ENCODE peak calls at places on chromosomes 7 and 10, in eight cellular contexts. C is colonic mucosa, I is heart left ventricle, N is psoas muscle, O is H9, G is tibial artery, H is suprapubic skin, P is A673. W is an unnamed sample. For H3K27me3 and H3K4me1, the result is how much of the 10 kb centered on the place peaks cover.

GRCh38 chr7:148919859-148920258 is 35.8 kb upstream of the EZH2 start:
- DNase-seq in C (no peak), I (no peak), N (no peak), O (no peak), G (no peak), H (no peak), P (no peak), W (no peak)

GRCh38 chr10:1737222-1738061 is at the start of gene ADARB2:
- DNase-seq in C (no peak), I (peak), N (no peak), O (peak), G (no peak), H (peak), P (peak), W (no peak)

GRCh38 chr7:135976312-135977019 is 693 bp downstream of the MTPN start:
- DNase-seq in C (peak), I (no peak), N (no peak), O (peak), G (no peak), H (no peak), P (no peak), W (no peak)

GRCh38 chr10:44848211-44848610 is 62.9 kb upstream of the TMEM72 start:
- DNase-seq in C (no peak), I (no peak), N (no peak), O (no peak), G (no peak), H (no peak), P (no peak), W (no peak)

GRCh38 chr7:55516399-55516798 is 55.9 kb downstream of the VOPP1 start:
- DNase-seq in C (no peak), I (no peak), N (no peak), O (no peak), G (no peak), H (no peak), P (no peak), W (no peak)

GRCh38 chr10:58023341-58024073 is 244.2 kb downstream of the IPMK start:
- DNase-seq in C (no peak), I (no peak), N (no peak), O (no peak), G (no peak), H (no peak), P (no peak), W (no peak)

GRCh38 chr10:4663162-4663992 is 162.6 kb upstream of the AKR1E2 start:
- DNase-seq in C (peak), I (no peak), N (peak), O (no peak), G (peak), H (no peak), P (peak), W (peak)

GRCh38 chr10:114507449-114507848 is 103.1 kb upstream of the AFAP1L2 start:
- DNase-seq in C (peak), I (peak), N (no peak), O (no peak), G (no peak), H (no peak), P (no peak), W (peak)

GRCh38 chr10:113547426-113547825 is 5.4 kb upstream of the HABP2 start:
- DNase-seq in C (no peak), I (no peak), N (no peak), O (no peak), G (no peak), H (no peak), P (no peak), W (no peak)

GRCh38 chr7:94632338-94633024 is 23.5 kb downstream of the SGCE start:
- DNase-seq in C (no peak), I (no peak), N (no peak), O (no peak), G (no peak), H (no peak), P (peak), W (no peak)

GRCh38 chr7:31175672-31176071 is 123.6 kb downstream of the ADCYAP1R1 start:
- DNase-seq in C (no peak), I (no peak), N (no peak), O (no peak), G (no peak), H (no peak), P (peak), W (no peak)

GRCh38 chr7:142739927-142740492 is 9.3 kb upstream of the PRSS1 start:
- DNase-seq in C (no peak), I (no peak), N (no peak), O (no peak), G (no peak), H (no peak), P (no peak), W (no peak)

GRCh38 chr10:86311176-86311575 is 55.4 kb downstream of the GRID1 start:
- DNase-seq in C (no peak), I (no peak), N (no peak), O (peak), G (no peak), H (no peak), P (no peak), W (no peak)

GRCh38 chr10:97534746-97535367 is 36.1 kb downstream of the UBTD1 start:
- DNase-seq in C (no peak), I (no peak), N (peak), O (peak), G (no peak), H (no peak), P (peak), W (no peak)

GRCh38 chr7:33773053-33773452 is 132.3 kb upstream of the BMPER start:
- DNase-seq in C (no peak), I (no peak), N (no peak), O (no peak), G (no peak), H (no peak), P (no peak), W (no peak)

GRCh38 chr10:120556164-120556532 is 99.1 kb downstream of the PLPP4 start:
- DNase-seq in C (no peak), I (no peak), N (no peak), O (no peak), G (no peak), H (no peak), P (no peak), W (no peak)

GRCh38 chr7:85328599-85328998 is 141.7 kb upstream of the SEMA3D start:
- DNase-seq in C (no peak), I (no peak), N (no peak), O (no peak), G (no peak), H (no peak), P (no peak), W (no peak)

GRCh38 chr7:30983914-30984247 is 20.1 kb downstream of the GHRHR start:
- DNase-seq in C (no peak), I (no peak), N (no peak), O (no peak), G (no peak), H (no peak), P (no peak), W (no peak)

DNA sequence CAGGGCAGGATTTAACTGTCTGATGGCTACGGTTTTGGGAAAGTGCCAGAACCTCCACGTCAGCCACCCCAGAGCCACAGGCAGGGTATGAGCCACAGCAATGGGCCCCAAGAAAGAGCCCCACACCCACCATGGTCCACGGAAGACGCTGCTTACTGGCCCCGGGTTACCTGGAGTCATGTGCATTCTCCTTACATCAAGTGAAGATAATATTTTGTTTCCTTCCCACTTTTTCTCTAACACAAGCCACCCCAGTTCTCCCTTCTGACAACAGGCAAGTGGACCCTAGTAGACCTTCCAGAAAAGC is 67.1 kb downstream of the PRKAG2 start:
- DNase-seq in C (no peak), I (no peak), N (no peak), O (no peak), G (no peak), H (no peak), P (no peak), W (no peak)
- H3K27me3 ChIP-seq in C (under half), I (under half), N (under half), O (under half), G (under half), H (under half), P (under half), W (under half)

GRCh38 chr7:100477871-100478248 is 1.2 kb downstream of the TSC22D4 start:
- DNase-seq in C (no peak), I (peak), N (no peak), O (no peak), G (no peak), H (no peak), P (no peak), W (no peak)

GRCh38 chr7:100475549-100475948 is 3.5 kb downstream of the TSC22D4 start:
- DNase-seq in C (no peak), I (no peak), N (no peak), O (no peak), G (no peak), H (no peak), P (no peak), W (no peak)

GRCh38 chr7:100478966-100479660 is at the start of gene TSC22D4:
- DNase-seq in C (peak), I (peak), N (peak), O (peak), G (peak), H (peak), P (peak), W (peak)

GRCh38 chr7:100476108-100476780 is 2.8 kb downstream of the TSC22D4 start:
- DNase-seq in C (no peak), I (no peak), N (no peak), O (no peak), G (no peak), H (no peak), P (no peak), W (no peak)

GRCh38 chr7:100476903-100477870 is 1.8 kb downstream of the TSC22D4 start:
- DNase-seq in C (peak), I (no peak), N (no peak), O (peak), G (no peak), H (no peak), P (no peak), W (no peak)
- H3K4me1 ChIP-seq in C (under half), I (half or more), N (under half), O (under half), G (half or more), H (half or more), P (under half), W (under half)

DNA sequence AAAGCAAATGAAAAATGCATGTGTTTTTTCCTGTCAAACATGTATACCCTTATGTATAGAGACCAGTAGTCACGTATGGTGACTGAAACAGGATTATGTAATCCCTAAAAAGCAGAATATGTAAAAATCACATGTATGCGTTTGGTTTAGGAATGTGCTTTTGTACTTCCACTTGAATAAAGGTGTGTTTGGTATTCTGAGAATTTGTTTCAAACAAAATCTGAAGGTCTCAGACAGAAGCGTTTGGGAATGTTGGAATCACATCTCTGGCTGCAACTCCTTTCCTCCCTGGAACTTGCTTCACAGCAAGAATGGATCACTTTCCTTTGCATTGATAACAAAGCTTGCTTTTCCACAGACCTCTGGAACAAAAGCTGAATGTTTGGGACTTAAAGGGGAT is 17.8 kb downstream of the ZNF655 start:
- DNase-seq in C (no peak), I (no peak), N (no peak), O (no peak), G (no peak), H (no peak), P (no peak), W (no peak)
- TF ChIP-seq CTCF in C (no peak), I (no peak), N (no peak), O (no peak), G (no peak), H (no peak), P (no peak), W (no peak)

GRCh38 chr7:129789652-129790051 is 163.1 kb downstream of the UBE2H start:
- DNase-seq in C (no peak), I (no peak), N (no peak), O (no peak), G (no peak), H (no peak), P (no peak), W (no peak)
- H3K27me3 ChIP-seq in C (under half), I (under half), N (under half), O (half or more), G (under half), H (half or more), P (under half), W (under half)

GRCh38 chr10:71633935-71634334 is 85.6 kb downstream of the C10orf105 start:
- DNase-seq in C (no peak), I (no peak), N (no peak), O (no peak), G (no peak), H (no peak), P (no peak), W (no peak)

GRCh38 chr10:71635867-71636266 is 83.7 kb downstream of the C10orf105 start:
- DNase-seq in C (no peak), I (no peak), N (no peak), O (no peak), G (no peak), H (no peak), P (no peak), W (no peak)

GRCh38 chr10:71632896-71633600 is 86.5 kb downstream of the C10orf105 start:
- DNase-seq in C (no peak), I (no peak), N (no peak), O (no peak), G (no peak), H (no peak), P (no peak), W (no peak)

GRCh38 chr10:71635251-71635866 is 84.2 kb downstream of the C10orf105 start:
- DNase-seq in C (peak), I (no peak), N (no peak), O (no peak), G (no peak), H (no peak), P (no peak), W (no peak)

DNA sequence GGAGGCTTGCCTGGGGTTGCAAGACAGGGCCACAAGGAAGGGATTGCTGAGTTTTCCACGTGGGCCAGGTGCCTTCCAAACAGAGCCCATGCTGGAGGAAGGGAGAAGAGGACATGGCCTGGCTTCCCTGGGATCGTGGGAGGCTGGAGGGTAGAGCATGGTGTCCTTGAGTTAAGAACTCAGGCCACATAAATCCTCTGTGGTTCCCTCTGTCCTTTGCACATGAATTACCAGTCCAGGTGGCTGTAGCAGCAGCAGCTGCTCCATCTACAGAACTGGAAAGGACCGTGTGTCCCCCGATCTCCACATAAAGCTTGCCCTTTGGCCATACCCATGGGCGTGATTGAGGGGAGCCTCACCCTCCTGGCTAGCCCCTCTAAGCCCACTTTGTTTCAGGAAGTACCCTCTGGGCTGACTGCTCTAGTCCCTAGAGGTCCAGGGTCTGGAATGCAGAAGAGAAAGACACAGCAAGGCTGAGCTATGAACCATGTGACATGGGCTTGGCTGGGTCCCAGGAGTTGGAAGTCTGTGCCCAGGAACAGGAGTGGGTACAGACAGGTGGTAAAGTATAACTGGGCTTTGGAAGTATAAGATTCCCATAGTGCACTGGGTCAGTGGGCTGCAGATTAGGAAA is 84.9 kb downstream of the C10orf105 start:
- DNase-seq in C (peak), I (no peak), N (no peak), O (no peak), G (no peak), H (no peak), P (no peak), W (no peak)
- H3K4me1 ChIP-seq in C (under half), I (under half), N (under half), O (under half), G (under half), H (under half), P (under half), W (under half)

GRCh38 chr10:132237871-132238270 is 51.1 kb downstream of the DPYSL4 start:
- DNase-seq in C (no peak), I (peak), N (no peak), O (no peak), G (no peak), H (no peak), P (no peak), W (no peak)

GRCh38 chr10:132240581-132240980 is 53.8 kb downstream of the DPYSL4 start:
- DNase-seq in C (no peak), I (no peak), N (no peak), O (no peak), G (no peak), H (no peak), P (no peak), W (no peak)

GRCh38 chr10:132238371-132239125 is 51.8 kb downstream of the DPYSL4 start:
- DNase-seq in C (no peak), I (peak), N (no peak), O (no peak), G (no peak), H (no peak), P (no peak), W (no peak)

GRCh38 chr10:132240156-132240555 is 53.4 kb downstream of the DPYSL4 start:
- DNase-seq in C (no peak), I (no peak), N (no peak), O (no peak), G (no peak), H (no peak), P (no peak), W (no peak)

GRCh38 chr10:132239126-132240031 is 52.6 kb downstream of the DPYSL4 start:
- DNase-seq in C (no peak), I (peak), N (no peak), O (no peak), G (no peak), H (no peak), P (no peak), W (no peak)
- TF ChIP-seq CTCF in C (no peak), I (no peak), N (no peak), O (no peak), G (no peak), H (no peak), P (no peak), W (no peak)

W was measured in lung.